ENCODE peak calls at places on chromosomes 16 and 17, in seven cellular contexts. One of them, this sample, is unnamed.
A peak's percentile ranks its signal among the peaks of the same experiment; 100 is the strongest.

GRCh38 chr16:89922477-89922883 is 662 bp upstream of the TUBB3 start:
- DNase-seq in activated T-helper 9 cell treated with anti-CD3 and anti-CD28 coated beads, Interleukin-2, amount 50 U/mL, for 16 hours: no peak
- DNase-seq in NCI-H1105: peak; percentile 4
- DNase-seq in H54: peak; percentile 90
- DNase-seq in DMS53: peak; percentile 91
- DNase-seq in bronchial epithelial cell: peak; percentile 76
- DNase-seq in T-cell: peak; percentile 19
- DNase-seq in this sample: no peak

GRCh38 chr17:81233316-81233715 is 5.5 kb downstream of the TEPSIN start:
- DNase-seq in activated T-helper 9 cell treated with anti-CD3 and anti-CD28 coated beads, Interleukin-2, amount 50 U/mL, for 16 hours: no peak
- DNase-seq in NCI-H1105: no peak
- DNase-seq in H54: no peak
- DNase-seq in DMS53: no peak
- DNase-seq in bronchial epithelial cell: no peak
- DNase-seq in T-cell: no peak
- DNase-seq in this sample: no peak

GRCh38 chr17:17109896-17110295 is 67.6 kb downstream of the MPRIP start:
- DNase-seq in activated T-helper 9 cell treated with anti-CD3 and anti-CD28 coated beads, Interleukin-2, amount 50 U/mL, for 16 hours: no peak
- DNase-seq in NCI-H1105: no peak
- DNase-seq in H54: no peak
- DNase-seq in DMS53: no peak
- DNase-seq in bronchial epithelial cell: peak; percentile 52
- DNase-seq in T-cell: peak; percentile 22
- DNase-seq in this sample: no peak

GRCh38 chr16:2687531-2688308 is 5.4 kb downstream of the KCTD5 start:
- DNase-seq in activated T-helper 9 cell treated with anti-CD3 and anti-CD28 coated beads, Interleukin-2, amount 50 U/mL, for 16 hours: no peak
- DNase-seq in NCI-H1105: no peak
- DNase-seq in H54: no peak
- DNase-seq in DMS53: no peak
- DNase-seq in bronchial epithelial cell: no peak
- DNase-seq in T-cell: no peak
- DNase-seq in this sample: no peak

GRCh38 chr16:35733278-35733965 is 2274.0 kb downstream of the TP53TG3F start:
- DNase-seq in activated T-helper 9 cell treated with anti-CD3 and anti-CD28 coated beads, Interleukin-2, amount 50 U/mL, for 16 hours: no peak
- DNase-seq in NCI-H1105: no peak
- DNase-seq in H54: no peak
- DNase-seq in DMS53: no peak
- DNase-seq in bronchial epithelial cell: peak; percentile 4
- DNase-seq in T-cell: no peak
- DNase-seq in this sample: no peak

GRCh38 chr17:6420173-6420641 is 14.7 kb downstream of the AIPL1 start:
- DNase-seq in activated T-helper 9 cell treated with anti-CD3 and anti-CD28 coated beads, Interleukin-2, amount 50 U/mL, for 16 hours: no peak
- DNase-seq in NCI-H1105: no peak
- DNase-seq in H54: no peak
- DNase-seq in DMS53: peak; percentile 62
- DNase-seq in bronchial epithelial cell: no peak
- DNase-seq in T-cell: no peak
- DNase-seq in this sample: no peak

GRCh38 chr17:28086519-28086918 is 44.0 kb downstream of the NLK start:
- DNase-seq in activated T-helper 9 cell treated with anti-CD3 and anti-CD28 coated beads, Interleukin-2, amount 50 U/mL, for 16 hours: no peak
- DNase-seq in NCI-H1105: no peak
- DNase-seq in H54: no peak
- DNase-seq in DMS53: no peak
- DNase-seq in bronchial epithelial cell: peak; percentile 63
- DNase-seq in T-cell: no peak
- DNase-seq in this sample: no peak

GRCh38 chr17:17900615-17901520 is 64.1 kb upstream of the SREBF1 start:
- DNase-seq in activated T-helper 9 cell treated with anti-CD3 and anti-CD28 coated beads, Interleukin-2, amount 50 U/mL, for 16 hours: no peak
- DNase-seq in NCI-H1105: peak; percentile 65
- DNase-seq in H54: peak; percentile 98
- DNase-seq in DMS53: no peak
- DNase-seq in bronchial epithelial cell: peak; percentile 74
- DNase-seq in T-cell: no peak
- DNase-seq in this sample: no peak

GRCh38 chr17:27741971-27742370 is 58.4 kb downstream of the NOS2 start:
- DNase-seq in activated T-helper 9 cell treated with anti-CD3 and anti-CD28 coated beads, Interleukin-2, amount 50 U/mL, for 16 hours: no peak
- DNase-seq in NCI-H1105: no peak
- DNase-seq in H54: no peak
- DNase-seq in DMS53: no peak
- DNase-seq in bronchial epithelial cell: no peak
- DNase-seq in T-cell: no peak
- DNase-seq in this sample: no peak

GRCh38 chr17:40857535-40857934 is 9.5 kb downstream of the KRT12 start:
- DNase-seq in activated T-helper 9 cell treated with anti-CD3 and anti-CD28 coated beads, Interleukin-2, amount 50 U/mL, for 16 hours: no peak
- DNase-seq in NCI-H1105: no peak
- DNase-seq in H54: no peak
- DNase-seq in DMS53: no peak
- DNase-seq in bronchial epithelial cell: no peak
- DNase-seq in T-cell: no peak
- DNase-seq in this sample: no peak

GRCh38 chr16:69410285-69410990 is 14.0 kb upstream of the CYB5B start:
- DNase-seq in activated T-helper 9 cell treated with anti-CD3 and anti-CD28 coated beads, Interleukin-2, amount 50 U/mL, for 16 hours: no peak
- DNase-seq in NCI-H1105: no peak
- DNase-seq in H54: peak; percentile 27
- DNase-seq in DMS53: no peak
- DNase-seq in bronchial epithelial cell: peak; percentile 85
- DNase-seq in T-cell: no peak
- DNase-seq in this sample: no peak

GRCh38 chr16:64459821-64460220 is 662.0 kb downstream of the CDH11 start:
- DNase-seq in activated T-helper 9 cell treated with anti-CD3 and anti-CD28 coated beads, Interleukin-2, amount 50 U/mL, for 16 hours: no peak
- DNase-seq in NCI-H1105: no peak
- DNase-seq in H54: no peak
- DNase-seq in DMS53: no peak
- DNase-seq in bronchial epithelial cell: peak; percentile 33
- DNase-seq in T-cell: no peak
- DNase-seq in this sample: no peak

GRCh38 chr16:59543641-59544040 is 809.5 kb upstream of the GOT2 start:
- DNase-seq in activated T-helper 9 cell treated with anti-CD3 and anti-CD28 coated beads, Interleukin-2, amount 50 U/mL, for 16 hours: no peak
- DNase-seq in NCI-H1105: no peak
- DNase-seq in H54: no peak
- DNase-seq in DMS53: no peak
- DNase-seq in bronchial epithelial cell: peak; percentile 9
- DNase-seq in T-cell: no peak
- DNase-seq in this sample: no peak

GRCh38 chr17:66517336-66518009 is 215.1 kb downstream of the PRKCA start:
- DNase-seq in activated T-helper 9 cell treated with anti-CD3 and anti-CD28 coated beads, Interleukin-2, amount 50 U/mL, for 16 hours: no peak
- DNase-seq in NCI-H1105: no peak
- DNase-seq in H54: no peak
- DNase-seq in DMS53: no peak
- DNase-seq in bronchial epithelial cell: no peak
- DNase-seq in T-cell: no peak
- DNase-seq in this sample: no peak

GRCh38 chr16:73020409-73020884 is 27.5 kb downstream of the ZFHX3 start:
- DNase-seq in activated T-helper 9 cell treated with anti-CD3 and anti-CD28 coated beads, Interleukin-2, amount 50 U/mL, for 16 hours: no peak
- DNase-seq in NCI-H1105: no peak
- DNase-seq in H54: peak; percentile 80
- DNase-seq in DMS53: peak; percentile 97
- DNase-seq in bronchial epithelial cell: peak; percentile 85
- DNase-seq in T-cell: no peak
- DNase-seq in this sample: no peak

GRCh38 chr16:4918790-4919210 is 18.1 kb downstream of the PPL start:
- DNase-seq in activated T-helper 9 cell treated with anti-CD3 and anti-CD28 coated beads, Interleukin-2, amount 50 U/mL, for 16 hours: no peak
- DNase-seq in NCI-H1105: no peak
- DNase-seq in H54: no peak
- DNase-seq in DMS53: no peak
- DNase-seq in bronchial epithelial cell: peak; percentile 33
- DNase-seq in T-cell: no peak
- DNase-seq in this sample: no peak

GRCh38 chr16:89449726-89450335 is 40.5 kb downstream of the ANKRD11 start:
- DNase-seq in activated T-helper 9 cell treated with anti-CD3 and anti-CD28 coated beads, Interleukin-2, amount 50 U/mL, for 16 hours: no peak
- DNase-seq in NCI-H1105: no peak
- DNase-seq in H54: no peak
- DNase-seq in DMS53: no peak
- DNase-seq in bronchial epithelial cell: peak; percentile 64
- DNase-seq in T-cell: no peak
- DNase-seq in this sample: no peak

GRCh38 chr17:8223356-8224063 is 13.1 kb upstream of the AURKB start:
- DNase-seq in activated T-helper 9 cell treated with anti-CD3 and anti-CD28 coated beads, Interleukin-2, amount 50 U/mL, for 16 hours: peak; percentile 26
- DNase-seq in NCI-H1105: peak; percentile 46
- DNase-seq in H54: no peak
- DNase-seq in DMS53: peak; percentile 95
- DNase-seq in bronchial epithelial cell: peak; percentile 33
- DNase-seq in T-cell: peak; percentile 37
- DNase-seq in this sample: peak; percentile 81

GRCh38 chr17:77120866-77121265 is 19.9 kb upstream of the SEC14L1 start:
- DNase-seq in activated T-helper 9 cell treated with anti-CD3 and anti-CD28 coated beads, Interleukin-2, amount 50 U/mL, for 16 hours: no peak
- DNase-seq in NCI-H1105: no peak
- DNase-seq in H54: no peak
- DNase-seq in DMS53: no peak
- DNase-seq in bronchial epithelial cell: no peak
- DNase-seq in T-cell: no peak
- DNase-seq in this sample: no peak

GRCh38 chr16:50372611-50373344 is 4.0 kb upstream of the BRD7 start:
- DNase-seq in activated T-helper 9 cell treated with anti-CD3 and anti-CD28 coated beads, Interleukin-2, amount 50 U/mL, for 16 hours: no peak
- DNase-seq in NCI-H1105: no peak
- DNase-seq in H54: peak; percentile 58
- DNase-seq in DMS53: peak; percentile 69
- DNase-seq in bronchial epithelial cell: peak; percentile 75
- DNase-seq in T-cell: no peak
- DNase-seq in this sample: no peak

This sample was measured in stimulated activated effector memory CD8-positive, alpha-beta T cell treated with anti-CD3 and anti-CD28 coated beads, Interleukin-12 subunit alpha, Interleukin-12 subunit beta, amount 100 ng/mL, for 72 hours.